ENCODE peak calls at places on chromosomes 5 and 9, in eight cellular contexts. L, X, D, N, B, H, U and O are unnamed samples. For H3K9me3, the result is how much of the 10 kb centered on the place peaks cover.

GRCh38 chr9:9552665-9553064 is 1060.1 kb downstream of the PTPRD start:
- DNase-seq in L (no peak), X (no peak), D (no peak), N (no peak), B (no peak), H (no peak), U (no peak), O (no peak)

GRCh38 chr5:13350754-13351153 is 593.7 kb downstream of the DNAH5 start:
- DNase-seq in L (no peak), X (no peak), D (no peak), N (no peak), B (no peak), H (no peak), U (no peak), O (no peak)

GRCh38 chr5:27652505-27652904 is 614.1 kb upstream of the CDH9 start:
- DNase-seq in L (no peak), X (no peak), D (no peak), N (no peak), B (no peak), H (no peak), U (no peak), O (no peak)

GRCh38 chr9:21255538-21256212 is 15.9 kb upstream of the IFNA14 start:
- DNase-seq in L (no peak), X (no peak), D (no peak), N (no peak), B (no peak), H (no peak), U (no peak), O (no peak)

GRCh38 chr5:3350781-3351180 is 244.9 kb upstream of the IRX1 start:
- DNase-seq in L (no peak), X (no peak), D (no peak), N (no peak), B (peak), H (no peak), U (no peak), O (no peak)

GRCh38 chr5:107668933-107669542 is 1.7 kb downstream of the EFNA5 start:
- DNase-seq in L (no peak), X (no peak), D (no peak), N (no peak), B (peak), H (no peak), U (no peak), O (no peak)

GRCh38 chr9:132894343-132894742 is 15.6 kb downstream of the SPACA9 start:
- DNase-seq in L (no peak), X (no peak), D (no peak), N (no peak), B (peak), H (no peak), U (no peak), O (peak)

GRCh38 chr5:172956936-172957335 is 2.3 kb upstream of the RPL26L1 start:
- DNase-seq in L (no peak), X (no peak), D (no peak), N (no peak), B (no peak), H (no peak), U (no peak), O (no peak)

GRCh38 chr9:13165956-13166355 is 113.5 kb downstream of the MPDZ start:
- DNase-seq in L (no peak), X (no peak), D (no peak), N (no peak), B (no peak), H (no peak), U (no peak), O (no peak)

GRCh38 chr9:113468716-113469448 is 5.4 kb downstream of the RGS3 start:
- DNase-seq in L (no peak), X (no peak), D (peak), N (peak), B (no peak), H (no peak), U (peak), O (no peak)

GRCh38 chr9:127561491-127562270 is 50.4 kb upstream of the STXBP1 start:
- DNase-seq in L (peak), X (no peak), D (peak), N (peak), B (peak), H (peak), U (peak), O (peak)

GRCh38 chr9:75574569-75574968 is 315.9 kb upstream of the PCSK5 start:
- DNase-seq in L (no peak), X (no peak), D (no peak), N (no peak), B (no peak), H (no peak), U (no peak), O (no peak)

GRCh38 chr5:158695595-158696330 is 404.0 kb downstream of the EBF1 start:
- DNase-seq in L (peak), X (peak), D (peak), N (peak), B (peak), H (peak), U (peak), O (peak)

GRCh38 chr9:87343816-87344438 is 153.7 kb upstream of the DAPK1 start:
- DNase-seq in L (no peak), X (no peak), D (no peak), N (no peak), B (no peak), H (no peak), U (no peak), O (no peak)

GRCh38 chr5:138972230-138972629 is 97.1 kb upstream of the LRRTM2 start:
- DNase-seq in L (no peak), X (no peak), D (no peak), N (no peak), B (no peak), H (no peak), U (no peak), O (no peak)

GRCh38 chr9:130927995-130928900 is 10.8 kb downstream of the FIBCD1 start:
- DNase-seq in L (no peak), X (no peak), D (peak), N (peak), B (peak), H (no peak), U (peak), O (no peak)

GRCh38 chr9:106727969-106728368 is 135.0 kb upstream of the ZNF462 start:
- DNase-seq in L (no peak), X (no peak), D (peak), N (no peak), B (no peak), H (no peak), U (no peak), O (no peak)

GRCh38 chr9:75667155-75667554 is 223.3 kb upstream of the PCSK5 start:
- DNase-seq in L (no peak), X (no peak), D (no peak), N (no peak), B (no peak), H (no peak), U (no peak), O (no peak)

GRCh38 chr9:137030528-137030927 is 1.4 kb downstream of the FUT7 start:
- DNase-seq in L (peak), X (no peak), D (no peak), N (peak), B (peak), H (no peak), U (peak), O (peak)

GRCh38 chr9:80649001-80649420 is 1040.3 kb downstream of the TLE1 start:
- DNase-seq in L (no peak), X (no peak), D (no peak), N (no peak), B (no peak), H (peak), U (peak), O (no peak)

GRCh38 chr5:23389543-23390215 is 117.7 kb upstream of the PRDM9 start:
- DNase-seq in L (no peak), X (no peak), D (no peak), N (no peak), B (no peak), H (no peak), U (peak), O (no peak)

GRCh38 chr9:87148391-87149237 is 201.3 kb upstream of the GAS1 start:
- DNase-seq in L (peak), X (no peak), D (peak), N (peak), B (peak), H (peak), U (peak), O (peak)

GRCh38 chr9:3827175-3827574 is 301.4 kb upstream of the RFX3 start:
- DNase-seq in L (peak), X (no peak), D (no peak), N (no peak), B (peak), H (no peak), U (no peak), O (no peak)

GRCh38 chr9:78314953-78315870 is 18.3 kb downstream of the PSAT1 start:
- DNase-seq in L (no peak), X (no peak), D (peak), N (no peak), B (no peak), H (no peak), U (no peak), O (peak)

GRCh38 chr9:110152704-110153374 is 55.1 kb downstream of the C9orf152 start:
- DNase-seq in L (no peak), X (no peak), D (no peak), N (no peak), B (no peak), H (no peak), U (no peak), O (no peak)

GRCh38 chr5:86824642-86825041 is 206.9 kb downstream of the COX7C start:
- DNase-seq in L (no peak), X (no peak), D (no peak), N (no peak), B (no peak), H (no peak), U (no peak), O (no peak)

GRCh38 chr5:96279796-96280542 is 153.1 kb downstream of the PCSK1 start:
- DNase-seq in L (no peak), X (no peak), D (no peak), N (no peak), B (no peak), H (no peak), U (no peak), O (no peak)

GRCh38 chr9:124780757-124781151 is 3.8 kb downstream of the OLFML2A start:
- DNase-seq in L (no peak), X (no peak), D (no peak), N (no peak), B (peak), H (no peak), U (no peak), O (no peak)

GRCh38 chr5:1934801-1935429 is 52.2 kb upstream of the IRX4 start:
- DNase-seq in L (no peak), X (no peak), D (no peak), N (no peak), B (no peak), H (no peak), U (no peak), O (no peak)

GRCh38 chr9:38435526-38435925 is 11.3 kb upstream of the IGFBPL1 start:
- DNase-seq in L (no peak), X (no peak), D (no peak), N (no peak), B (no peak), H (no peak), U (no peak), O (no peak)

GRCh38 chr5:14816999-14817761 is 54.4 kb downstream of the ANKH start:
- DNase-seq in L (no peak), X (no peak), D (no peak), N (no peak), B (no peak), H (no peak), U (no peak), O (no peak)

GRCh38 chr9:1100945-1101344 is 50.8 kb downstream of the DMRT2 start:
- DNase-seq in L (no peak), X (no peak), D (peak), N (peak), B (peak), H (peak), U (peak), O (peak)

DNA sequence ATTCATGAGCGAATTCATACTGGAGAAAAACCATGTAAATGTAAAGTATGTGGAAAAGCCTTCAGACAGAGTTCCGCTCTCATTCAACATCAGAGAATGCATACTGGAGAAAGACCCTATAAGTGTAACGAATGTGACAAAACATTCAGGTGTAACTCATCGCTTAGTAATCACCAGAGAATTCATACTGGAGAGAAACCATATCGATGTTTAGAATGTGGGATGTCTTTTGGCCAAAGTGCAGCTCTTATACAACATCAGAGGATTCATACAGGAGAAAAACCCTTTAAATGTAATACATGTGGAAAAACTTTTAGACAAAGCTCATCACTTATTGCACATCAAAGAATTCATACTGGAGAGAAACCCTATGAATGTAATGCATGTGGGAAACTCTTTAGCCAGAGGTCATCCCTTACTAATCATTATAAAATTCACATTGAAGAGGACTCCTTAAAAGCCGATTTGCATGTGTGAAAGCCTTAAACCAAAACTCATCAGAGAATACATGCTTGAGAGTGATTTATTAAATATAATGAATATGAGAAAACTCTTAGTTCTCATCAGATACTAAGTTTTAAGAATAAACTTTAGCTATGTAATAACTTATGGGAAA is 11.8 kb upstream of the ZFP2 start:
- DNase-seq in L (no peak), X (no peak), D (no peak), N (no peak), B (no peak), H (no peak), U (no peak), O (no peak)
- H3K9me3 ChIP-seq in L (half or more), X (under half), D (under half), N (half or more), B (half or more), H (under half), U (under half), O (half or more)

GRCh38 chr9:111548623-111549022 is 23.6 kb downstream of the ZNF483 start:
- DNase-seq in L (no peak), X (no peak), D (no peak), N (no peak), B (no peak), H (no peak), U (no peak), O (no peak)
- H3K9me3 ChIP-seq in L (half or more), X (under half), D (under half), N (half or more), B (half or more), H (under half), U (under half), O (half or more)

DNA sequence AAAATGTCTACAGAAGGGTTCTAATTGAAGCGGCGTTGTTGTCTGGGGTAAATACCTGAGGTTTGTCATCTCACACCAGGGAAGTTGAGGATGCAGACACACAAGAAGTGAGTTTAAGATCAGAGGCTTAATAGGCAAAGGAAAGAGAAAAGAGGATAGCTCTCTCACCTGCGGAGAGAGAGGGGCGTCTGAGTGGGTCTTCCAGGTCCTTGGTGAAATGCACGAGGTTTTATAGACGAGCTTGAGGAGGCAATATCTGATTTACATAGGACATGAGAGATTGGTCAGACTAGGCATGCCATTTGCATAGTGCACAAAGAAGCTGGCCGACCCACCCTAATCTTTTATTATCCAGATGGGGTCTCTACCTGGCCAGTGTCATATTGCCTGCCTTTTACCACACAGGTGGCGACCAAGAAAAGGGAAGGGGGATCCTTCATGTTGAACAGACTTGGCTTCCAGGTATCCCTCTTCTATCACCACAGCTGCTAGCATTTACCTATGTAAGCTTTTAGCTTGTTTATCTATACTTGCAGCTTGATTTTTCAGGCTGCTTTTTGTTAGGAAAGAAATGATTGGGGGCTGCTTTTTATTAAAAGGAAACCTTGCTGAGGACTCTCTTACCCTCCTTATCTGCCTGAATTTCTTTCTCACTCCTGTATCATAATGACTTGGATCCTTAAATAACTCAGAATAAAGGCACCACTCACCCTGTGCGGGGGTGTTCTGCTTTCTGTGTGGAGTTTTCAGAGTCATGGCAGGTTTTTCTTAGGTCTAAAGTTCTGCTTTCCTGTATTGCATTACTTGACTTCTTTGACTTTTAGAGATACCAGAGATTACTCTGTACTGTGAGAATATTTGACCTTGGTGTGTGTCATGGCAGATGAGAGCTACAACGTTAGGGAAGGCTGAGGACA is 9.4 kb upstream of the GLT6D1 start:
- DNase-seq in L (no peak), X (no peak), D (no peak), N (no peak), B (no peak), H (no peak), U (no peak), O (no peak)
- H3K9me3 ChIP-seq in L (under half), X (under half), D (under half), N (half or more), B (under half), H (under half), U (under half), O (under half)

DNA sequence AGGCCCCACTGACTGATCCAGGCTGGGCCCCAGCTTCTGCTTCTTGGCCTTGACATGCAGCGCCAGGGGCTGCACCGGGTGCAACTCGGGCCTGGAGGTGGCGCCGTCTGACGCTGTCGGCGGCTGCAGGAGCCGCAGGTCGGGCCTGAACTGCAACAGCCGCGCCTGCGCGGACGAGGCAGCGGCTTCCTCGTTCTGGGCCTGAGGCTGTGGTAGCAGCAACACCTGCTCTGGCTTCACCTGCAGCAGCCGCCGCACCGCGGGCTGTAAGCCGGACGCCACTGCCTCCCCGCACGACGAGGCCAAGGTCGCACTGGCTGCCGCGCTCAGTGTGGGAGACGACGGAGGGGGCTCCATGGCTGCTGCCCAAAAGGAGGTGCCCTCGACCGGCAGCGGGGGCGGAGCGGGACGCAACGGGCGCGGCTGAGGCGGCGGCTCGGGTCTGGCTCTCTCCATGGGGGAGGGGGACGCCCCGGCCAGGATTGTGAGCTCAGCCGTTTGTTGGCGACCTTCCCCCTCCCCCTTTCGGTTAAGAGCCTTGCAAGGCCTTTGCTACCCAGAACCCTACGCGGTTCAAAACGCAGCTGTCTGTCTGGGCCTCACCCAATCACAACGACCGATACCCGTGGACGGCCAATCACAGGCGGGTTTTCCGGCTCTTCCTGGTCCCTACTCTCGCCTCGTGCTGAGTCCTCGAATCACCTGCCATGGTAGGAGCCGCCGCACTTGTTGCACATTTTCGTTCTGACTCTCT is 438 bp downstream of the SOX30 start:
- DNase-seq in L (peak), X (peak), D (peak), N (peak), B (peak), H (peak), U (peak), O (peak)
- H3K9me3 ChIP-seq in L (under half), X (under half), D (under half), N (under half), B (under half), H (under half), U (under half), O (under half)